ENCODE peak calls at places on chromosome 13, in six cellular contexts. D, X, L, J, E and P are unnamed samples.

GRCh38 chr13:32165791-32166190 is 134.2 kb downstream of the FRY start:
- DNase-seq in D (no peak), X (no peak), L (no peak), J (no peak), E (no peak), P (no peak)

GRCh38 chr13:74883834-74884233 is 598.1 kb downstream of the TBC1D4 start:
- DNase-seq in D (no peak), X (no peak), L (no peak), J (no peak), E (no peak), P (no peak)

GRCh38 chr13:74243637-74244526 is 109.7 kb upstream of the KLF12 start:
- DNase-seq in D (no peak), X (no peak), L (no peak), J (peak; percentile 60), E (no peak), P (no peak)

GRCh38 chr13:106867249-106867648 is 299.3 kb upstream of the ARGLU1 start:
- DNase-seq in D (no peak), X (no peak), L (no peak), J (no peak), E (no peak), P (no peak)

GRCh38 chr13:30889196-30889690 is 16.8 kb upstream of the MEDAG start:
- DNase-seq in D (no peak), X (no peak), L (no peak), J (no peak), E (no peak), P (no peak)

GRCh38 chr13:97322740-97323342 is 100.7 kb downstream of the MBNL2 start:
- DNase-seq in D (no peak), X (no peak), L (no peak), J (no peak), E (no peak), P (no peak)

GRCh38 chr13:23695711-23696512 is 125.7 kb downstream of the TNFRSF19 start:
- DNase-seq in D (no peak), X (no peak), L (peak; percentile 82), J (peak; percentile 57), E (peak; percentile 53), P (peak; percentile 79)

GRCh38 chr13:64488731-64489130 is 2741.4 kb downstream of the PCDH9 start:
- DNase-seq in D (no peak), X (no peak), L (no peak), J (no peak), E (no peak), P (no peak)

GRCh38 chr13:25281193-25281936 is 5.9 kb downstream of the MTMR6 start:
- DNase-seq in D (no peak), X (no peak), L (peak; percentile 73), J (no peak), E (no peak), P (peak; percentile 23)